ENCODE peak calls at places on chromosomes 13 and 19, in five cellular contexts. One of them, this sample, is unnamed.

GRCh38 chr13:33072282-33072681 is 56.1 kb downstream of the KL start:
- DNase-seq in HCT116: no peak
- DNase-seq in adrenal gland: no peak
- DNase-seq in GM23338: no peak
- DNase-seq in uterus: no peak
- DNase-seq in this sample: no peak

GRCh38 chr19:30252214-30252613 is 120.0 kb upstream of the ZNF536 start:
- DNase-seq in GM23338: no peak
- DNase-seq in uterus: no peak
- DNase-seq in HCT116: no peak
- DNase-seq in adrenal gland: no peak
- DNase-seq in this sample: no peak

GRCh38 chr19:39858541-39858940 is 12.4 kb upstream of the FBL start:
- DNase-seq in GM23338: peak; percentile 85
- DNase-seq in adrenal gland: no peak
- DNase-seq in uterus: peak; percentile 55
- DNase-seq in HCT116: no peak
- DNase-seq in this sample: no peak

GRCh38 chr13:110576070-110576394 is 14.5 kb upstream of the RAB20 start:
- DNase-seq in GM23338: no peak
- DNase-seq in adrenal gland: no peak
- DNase-seq in uterus: no peak
- DNase-seq in HCT116: no peak
- DNase-seq in this sample: no peak

GRCh38 chr13:44051923-44052322 is 172.2 kb downstream of the LACC1 start:
- DNase-seq in uterus: no peak
- DNase-seq in HCT116: no peak
- DNase-seq in adrenal gland: no peak
- DNase-seq in GM23338: no peak
- DNase-seq in this sample: no peak

GRCh38 chr13:51477149-51477548 is 24.3 kb upstream of the INTS6 start:
- DNase-seq in uterus: no peak
- DNase-seq in HCT116: no peak
- DNase-seq in GM23338: no peak
- DNase-seq in adrenal gland: no peak
- DNase-seq in this sample: no peak

GRCh38 chr13:77389617-77389984 is 62.7 kb upstream of the MYCBP2 start:
- DNase-seq in adrenal gland: no peak
- DNase-seq in uterus: no peak
- DNase-seq in HCT116: no peak
- DNase-seq in GM23338: no peak
- DNase-seq in this sample: no peak

GRCh38 chr13:79860757-79861156 is 379.8 kb downstream of the NDFIP2 start:
- DNase-seq in adrenal gland: no peak
- DNase-seq in HCT116: no peak
- DNase-seq in GM23338: no peak
- DNase-seq in uterus: no peak
- DNase-seq in this sample: no peak

GRCh38 chr19:38656171-38656981 is 8.9 kb downstream of the ACTN4 start:
- DNase-seq in uterus: no peak
- DNase-seq in adrenal gland: peak; percentile 57
- DNase-seq in GM23338: no peak
- DNase-seq in HCT116: no peak
- DNase-seq in this sample: no peak

GRCh38 chr13:77827350-77827749 is 91.3 kb downstream of the EDNRB start:
- DNase-seq in GM23338: no peak
- DNase-seq in uterus: no peak
- DNase-seq in HCT116: no peak
- DNase-seq in adrenal gland: peak; percentile 47
- DNase-seq in this sample: no peak

GRCh38 chr13:40460116-40460515 is 206.3 kb downstream of the FOXO1 start:
- DNase-seq in adrenal gland: no peak
- DNase-seq in HCT116: no peak
- DNase-seq in uterus: no peak
- DNase-seq in GM23338: no peak
- DNase-seq in this sample: no peak

DNA sequence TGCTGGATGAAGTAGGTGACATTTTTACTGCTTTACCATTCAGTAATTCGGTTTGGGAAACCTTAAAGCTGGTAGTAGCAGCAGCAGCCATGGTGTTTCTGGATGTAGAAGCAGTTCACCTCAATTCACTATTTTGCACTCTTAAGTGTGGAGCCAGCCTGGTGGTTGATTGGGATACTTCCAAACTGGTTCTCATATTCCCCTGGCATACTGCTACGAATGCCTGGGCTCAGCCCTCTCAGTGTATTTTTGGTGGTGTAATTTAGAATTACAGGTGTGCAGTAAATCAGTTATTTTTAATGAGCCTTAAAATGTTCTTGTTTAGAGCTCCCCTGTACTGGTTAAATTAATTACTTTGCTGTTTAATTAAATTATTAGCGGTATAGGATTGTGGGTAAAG is 12.4 kb downstream of the HNRNPM start:
- DNase-seq in adrenal gland: no peak
- DNase-seq in HCT116: no peak
- DNase-seq in uterus: no peak
- DNase-seq in GM23338: no peak
- DNase-seq in this sample: no peak
- H3K4me1 ChIP-seq in adrenal gland: peaks cover 34% of the 10 kb centered on the region
- H3K4me1 ChIP-seq in HCT116: peaks cover 10% of the 10 kb centered on the region
- H3K4me1 ChIP-seq in uterus: peaks cover 11% of the 10 kb centered on the region
- H3K4me1 ChIP-seq in GM23338: peaks cover 79% of the 10 kb centered on the region
- H3K4me1 ChIP-seq in this sample: peaks cover 54% of the 10 kb centered on the region

GRCh38 chr19:9013988-9014387 is 3.8 kb upstream of the MUC16 start:
- DNase-seq in GM23338: no peak
- DNase-seq in adrenal gland: no peak
- DNase-seq in HCT116: no peak
- DNase-seq in uterus: no peak
- DNase-seq in this sample: no peak

GRCh38 chr19:9009431-9009830 is 778 bp downstream of the MUC16 start:
- DNase-seq in adrenal gland: no peak
- DNase-seq in uterus: no peak
- DNase-seq in HCT116: no peak
- DNase-seq in GM23338: no peak
- DNase-seq in this sample: no peak

GRCh38 chr19:9009935-9010651 is at the start of gene MUC16:
- DNase-seq in adrenal gland: no peak
- DNase-seq in HCT116: no peak
- DNase-seq in uterus: no peak
- DNase-seq in GM23338: peak; percentile 31
- DNase-seq in this sample: no peak

GRCh38 chr19:9010693-9011092 is 484 bp upstream of the MUC16 start:
- DNase-seq in GM23338: no peak
- DNase-seq in uterus: no peak
- DNase-seq in HCT116: no peak
- DNase-seq in adrenal gland: no peak
- DNase-seq in this sample: no peak

DNA sequence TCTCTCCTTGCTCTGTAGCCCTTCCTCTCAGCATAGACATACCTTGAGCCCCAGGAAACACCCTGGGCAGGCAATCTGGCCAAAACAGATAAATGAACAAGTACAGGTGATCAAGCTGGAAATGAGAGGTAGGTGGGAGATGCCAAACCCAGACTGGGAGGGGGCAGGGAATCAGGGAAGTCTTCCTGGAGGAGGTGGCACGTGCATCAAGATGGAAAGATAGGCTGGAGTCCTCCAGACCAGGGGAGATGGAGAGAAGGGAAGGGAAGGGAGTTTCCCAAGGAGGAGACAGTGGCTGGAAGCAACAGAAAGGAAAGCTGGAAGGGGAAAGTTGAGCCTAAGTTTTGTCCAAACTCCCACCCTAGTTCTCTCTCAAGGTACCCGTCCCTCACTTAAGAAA is 1.7 kb upstream of the MUC16 start:
- DNase-seq in adrenal gland: no peak
- DNase-seq in HCT116: no peak
- DNase-seq in GM23338: no peak
- DNase-seq in uterus: no peak
- DNase-seq in this sample: no peak
- H3K27ac ChIP-seq in adrenal gland: no peak overlapping the region
- H3K27ac ChIP-seq in HCT116: no peak overlapping the region
- H3K27ac ChIP-seq in GM23338: no peak overlapping the region
- H3K27ac ChIP-seq in uterus: no peak overlapping the region
- H3K27ac ChIP-seq in this sample: no peak overlapping the region

DNA sequence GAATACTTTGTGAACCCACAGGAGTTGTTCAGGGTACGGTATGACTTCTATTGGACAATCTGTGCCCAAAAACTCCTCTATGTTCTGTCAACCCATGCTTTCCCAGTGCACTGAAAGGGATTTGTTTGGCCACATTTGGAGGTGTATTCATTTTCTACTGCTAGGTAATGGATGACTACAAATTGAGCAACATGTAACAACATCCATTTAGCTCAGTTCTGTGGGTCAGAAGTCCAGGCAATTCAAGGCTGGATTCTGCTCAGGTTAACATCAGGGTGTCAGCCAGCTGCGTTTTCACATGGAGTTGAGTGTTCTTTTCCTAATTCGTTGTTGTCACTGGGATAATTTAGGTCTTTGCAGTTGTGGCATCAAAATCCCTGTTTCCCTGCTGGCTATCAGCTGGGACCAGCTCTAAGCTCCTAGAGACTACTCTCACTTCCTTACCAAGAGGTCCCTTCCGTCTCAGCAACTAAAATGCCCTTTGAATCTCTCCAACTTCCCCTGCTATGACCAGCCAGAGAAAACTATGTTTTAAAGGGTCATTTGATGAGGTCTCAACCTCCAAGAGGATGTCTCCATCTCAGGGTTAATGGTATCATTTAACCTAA is 25.4 kb downstream of the MIR17HG start:
- DNase-seq in uterus: no peak
- DNase-seq in GM23338: no peak
- DNase-seq in adrenal gland: no peak
- DNase-seq in HCT116: no peak
- DNase-seq in this sample: no peak
- H3K4me1 ChIP-seq in uterus: no peaks in the 10 kb centered on the region
- H3K4me1 ChIP-seq in GM23338: peaks cover 7% of the 10 kb centered on the region
- H3K4me1 ChIP-seq in adrenal gland: no peaks in the 10 kb centered on the region
- H3K4me1 ChIP-seq in HCT116: no peaks in the 10 kb centered on the region
- H3K4me1 ChIP-seq in this sample: no peaks in the 10 kb centered on the region

GRCh38 chr19:49442793-49443365 is 1.6 kb upstream of the SLC17A7 start:
- DNase-seq in uterus: peak; percentile 95
- DNase-seq in GM23338: peak; percentile 100
- DNase-seq in adrenal gland: peak; percentile 93
- DNase-seq in HCT116: peak; percentile 82
- DNase-seq in this sample: peak; percentile 75

GRCh38 chr19:49440439-49441209 is 703 bp downstream of the SLC17A7 start:
- DNase-seq in HCT116: no peak
- DNase-seq in GM23338: no peak
- DNase-seq in uterus: no peak
- DNase-seq in adrenal gland: no peak
- DNase-seq in this sample: no peak

GRCh38 chr19:49441960-49442350 is 628 bp upstream of the SLC17A7 start:
- DNase-seq in adrenal gland: no peak
- DNase-seq in uterus: no peak
- DNase-seq in HCT116: no peak
- DNase-seq in GM23338: no peak
- DNase-seq in this sample: no peak

GRCh38 chr19:49442354-49442753 is 1.0 kb upstream of the SLC17A7 start:
- DNase-seq in adrenal gland: no peak
- DNase-seq in HCT116: no peak
- DNase-seq in GM23338: peak; percentile 86
- DNase-seq in uterus: peak; percentile 65
- DNase-seq in this sample: no peak

GRCh38 chr19:49441210-49441959 is at the start of gene SLC17A7:
- DNase-seq in uterus: peak; percentile 72
- DNase-seq in HCT116: no peak
- DNase-seq in adrenal gland: no peak
- DNase-seq in GM23338: peak; percentile 90
- DNase-seq in this sample: no peak
- H3K27ac ChIP-seq in uterus: peak within 1 kb of the TSS; percentile 84
- H3K27ac ChIP-seq in HCT116: peak within 1 kb of the TSS; percentile 92
- H3K27ac ChIP-seq in adrenal gland: peak within 1 kb of the TSS; percentile 90
- H3K27ac ChIP-seq in GM23338: peak within 1 kb of the TSS; percentile 76
- H3K27ac ChIP-seq in this sample: no peak within 1 kb of the TSS

GRCh38 chr19:16892868-16893685 is 4.3 kb downstream of the F2RL3 start:
- DNase-seq in adrenal gland: no peak
- DNase-seq in HCT116: no peak
- DNase-seq in GM23338: no peak
- DNase-seq in uterus: no peak
- DNase-seq in this sample: no peak

GRCh38 chr19:16894080-16894479 is 5.3 kb downstream of the F2RL3 start:
- DNase-seq in uterus: no peak
- DNase-seq in HCT116: no peak
- DNase-seq in GM23338: no peak
- DNase-seq in adrenal gland: no peak
- DNase-seq in this sample: no peak

GRCh38 chr19:16891696-16892382 is 3.0 kb downstream of the F2RL3 start:
- DNase-seq in adrenal gland: no peak
- DNase-seq in uterus: no peak
- DNase-seq in GM23338: no peak
- DNase-seq in HCT116: no peak
- DNase-seq in this sample: no peak

GRCh38 chr19:16893686-16893990 is 4.8 kb downstream of the F2RL3 start:
- DNase-seq in adrenal gland: peak; percentile 37
- DNase-seq in HCT116: no peak
- DNase-seq in GM23338: no peak
- DNase-seq in uterus: no peak
- DNase-seq in this sample: no peak

GRCh38 chr19:16892438-16892837 is 3.6 kb downstream of the F2RL3 start:
- DNase-seq in HCT116: no peak
- DNase-seq in uterus: no peak
- DNase-seq in GM23338: no peak
- DNase-seq in adrenal gland: no peak
- DNase-seq in this sample: no peak
- H3K4me1 ChIP-seq in HCT116: peaks cover 2% of the 10 kb centered on the region
- H3K4me1 ChIP-seq in uterus: no peaks in the 10 kb centered on the region
- H3K4me1 ChIP-seq in GM23338: peaks cover 3% of the 10 kb centered on the region
- H3K4me1 ChIP-seq in adrenal gland: peaks cover 10% of the 10 kb centered on the region
- H3K4me1 ChIP-seq in this sample: peaks cover 6% of the 10 kb centered on the region

DNA sequence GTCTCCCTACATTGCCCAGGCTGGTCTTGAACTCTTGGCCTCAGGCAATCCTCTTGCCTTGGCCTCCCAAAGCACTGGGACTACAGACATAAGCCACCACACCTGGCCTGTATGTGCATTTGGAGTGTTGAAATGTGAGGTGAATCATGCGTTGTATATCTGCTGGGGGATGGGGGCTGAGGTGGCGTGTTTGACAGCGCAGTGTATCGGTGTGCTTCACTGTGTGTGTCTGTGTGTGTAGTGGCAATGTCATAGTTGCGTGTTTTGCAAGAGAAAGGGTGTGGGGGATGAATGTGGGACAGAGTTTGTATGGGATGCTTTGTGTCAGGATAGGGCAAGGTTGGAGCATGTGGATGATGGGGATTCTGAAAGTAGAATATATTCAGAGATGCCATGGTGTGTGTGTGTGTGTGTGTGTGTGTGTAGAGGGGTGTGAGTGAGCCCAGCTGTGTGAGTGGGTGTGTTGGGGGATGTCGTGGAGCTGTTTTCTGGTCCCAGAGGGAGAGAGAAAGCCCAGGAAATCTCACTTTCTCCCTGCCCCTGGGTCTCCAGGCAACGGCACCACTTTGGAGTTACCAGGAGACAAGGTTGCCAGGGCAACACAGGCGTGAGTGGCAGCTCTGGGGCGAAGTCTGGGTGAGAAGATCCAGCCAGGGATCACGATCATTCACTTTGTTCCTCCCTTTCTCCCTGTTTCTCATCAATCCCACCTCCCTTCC is 1.1 kb upstream of the SWSAP1 start:
- DNase-seq in HCT116: no peak
- DNase-seq in GM23338: peak; percentile 84
- DNase-seq in uterus: no peak
- DNase-seq in adrenal gland: no peak
- DNase-seq in this sample: no peak
- H3K27ac ChIP-seq in HCT116: no peak overlapping the region
- H3K27ac ChIP-seq in GM23338: peak overlapping the region; percentile 29
- H3K27ac ChIP-seq in uterus: no peak overlapping the region
- H3K27ac ChIP-seq in adrenal gland: no peak overlapping the region
- H3K27ac ChIP-seq in this sample: no peak overlapping the region